ENCODE peak calls at places on chromosomes 16 and 17, in seven cellular contexts. One of them, this sample, is unnamed.
A peak's percentile ranks its signal among the peaks of the same experiment; 100 is the strongest.

GRCh38 chr17:42849451-42850157 is 1.4 kb upstream of the AOC3 start:
- DNase-seq in GM12878: no peak
- DNase-seq in HCT116: no peak
- DNase-seq in SK-N-SH: no peak
- DNase-seq in H1: no peak
- DNase-seq in K562: peak; percentile 60
- DNase-seq in HepG2: no peak
- DNase-seq in this sample: no peak

GRCh38 chr16:54805648-54806047 is 125.0 kb upstream of the IRX5 start:
- DNase-seq in GM12878: no peak
- DNase-seq in HCT116: no peak
- DNase-seq in SK-N-SH: no peak
- DNase-seq in H1: no peak
- DNase-seq in K562: no peak
- DNase-seq in HepG2: peak; percentile 14
- DNase-seq in this sample: no peak

GRCh38 chr17:79740413-79740812 is 9.7 kb downstream of the ENPP7 start:
- DNase-seq in GM12878: no peak
- DNase-seq in HCT116: no peak
- DNase-seq in SK-N-SH: peak; percentile 58
- DNase-seq in H1: no peak
- DNase-seq in K562: no peak
- DNase-seq in HepG2: no peak
- DNase-seq in this sample: no peak

GRCh38 chr17:8622191-8622590 is 8.3 kb downstream of the MYH10 start:
- DNase-seq in GM12878: no peak
- DNase-seq in HCT116: no peak
- DNase-seq in SK-N-SH: no peak
- DNase-seq in H1: no peak
- DNase-seq in K562: no peak
- DNase-seq in HepG2: no peak
- DNase-seq in this sample: no peak

GRCh38 chr16:69927056-69927757 is 23.9 kb upstream of the CLEC18A start:
- DNase-seq in GM12878: no peak
- DNase-seq in HCT116: no peak
- DNase-seq in SK-N-SH: no peak
- DNase-seq in H1: no peak
- DNase-seq in K562: no peak
- DNase-seq in HepG2: peak; percentile 41
- DNase-seq in this sample: no peak

GRCh38 chr16:57661936-57662906 is 5.9 kb upstream of the ADGRG3 start:
- DNase-seq in GM12878: no peak
- DNase-seq in HCT116: no peak
- DNase-seq in SK-N-SH: no peak
- DNase-seq in H1: no peak
- DNase-seq in K562: no peak
- DNase-seq in HepG2: no peak
- DNase-seq in this sample: no peak

GRCh38 chr16:4257646-4258556 is 14.9 kb downstream of the TFAP4 start:
- DNase-seq in GM12878: no peak
- DNase-seq in HCT116: no peak
- DNase-seq in SK-N-SH: no peak
- DNase-seq in H1: no peak
- DNase-seq in K562: no peak
- DNase-seq in HepG2: no peak
- DNase-seq in this sample: no peak

GRCh38 chr17:33776903-33777302 is 478.2 kb upstream of the CCL2 start:
- DNase-seq in GM12878: no peak
- DNase-seq in HCT116: no peak
- DNase-seq in SK-N-SH: no peak
- DNase-seq in H1: no peak
- DNase-seq in K562: no peak
- DNase-seq in HepG2: no peak
- DNase-seq in this sample: no peak

GRCh38 chr16:31187808-31188189 is 7.9 kb downstream of the FUS start:
- DNase-seq in GM12878: no peak
- DNase-seq in HCT116: no peak
- DNase-seq in SK-N-SH: no peak
- DNase-seq in H1: no peak
- DNase-seq in K562: no peak
- DNase-seq in HepG2: no peak
- DNase-seq in this sample: no peak

GRCh38 chr16:68902376-68903345 is 59.3 kb downstream of the TANGO6 start:
- DNase-seq in GM12878: no peak
- DNase-seq in HCT116: peak; percentile 72
- DNase-seq in SK-N-SH: peak; percentile 55
- DNase-seq in H1: no peak
- DNase-seq in K562: peak; percentile 51
- DNase-seq in HepG2: peak; percentile 63
- DNase-seq in this sample: peak; percentile 77

GRCh38 chr16:55039931-55040330 is 109.3 kb downstream of the IRX5 start:
- DNase-seq in GM12878: no peak
- DNase-seq in HCT116: no peak
- DNase-seq in SK-N-SH: no peak
- DNase-seq in H1: no peak
- DNase-seq in K562: no peak
- DNase-seq in HepG2: no peak
- DNase-seq in this sample: no peak

GRCh38 chr16:17343028-17343427 is 127.7 kb downstream of the XYLT1 start:
- DNase-seq in GM12878: peak; percentile 63
- DNase-seq in HCT116: no peak
- DNase-seq in SK-N-SH: no peak
- DNase-seq in H1: no peak
- DNase-seq in K562: no peak
- DNase-seq in HepG2: no peak
- DNase-seq in this sample: no peak

GRCh38 chr17:78993241-78993956 is 13.7 kb upstream of the LGALS3BP start:
- DNase-seq in GM12878: no peak
- DNase-seq in HCT116: no peak
- DNase-seq in SK-N-SH: peak; percentile 94
- DNase-seq in H1: no peak
- DNase-seq in K562: peak; percentile 68
- DNase-seq in HepG2: peak; percentile 48
- DNase-seq in this sample: peak; percentile 68

GRCh38 chr17:65742433-65743312 is 181.2 kb upstream of the AXIN2 start:
- DNase-seq in GM12878: no peak
- DNase-seq in HCT116: peak; percentile 70
- DNase-seq in SK-N-SH: peak; percentile 14
- DNase-seq in H1: peak; percentile 1
- DNase-seq in K562: no peak
- DNase-seq in HepG2: peak; percentile 62
- DNase-seq in this sample: no peak

GRCh38 chr17:81500026-81500425 is 12.6 kb downstream of the ACTG1 start:
- DNase-seq in GM12878: no peak
- DNase-seq in HCT116: no peak
- DNase-seq in SK-N-SH: no peak
- DNase-seq in H1: no peak
- DNase-seq in K562: no peak
- DNase-seq in HepG2: no peak
- DNase-seq in this sample: peak; percentile 60
- TF ChIP-seq JUND in GM12878: no peak
- TF ChIP-seq JUND in HCT116: no peak
- TF ChIP-seq JUND in SK-N-SH: no peak
- TF ChIP-seq JUND in H1: no peak
- TF ChIP-seq JUND in K562: no peak
- TF ChIP-seq JUND in HepG2: no peak
- TF ChIP-seq JUND in this sample: no peak

GRCh38 chr17:60358611-60359225 is 33.2 kb downstream of the USP32 start:
- DNase-seq in GM12878: no peak
- DNase-seq in HCT116: no peak
- DNase-seq in SK-N-SH: no peak
- DNase-seq in H1: no peak
- DNase-seq in K562: no peak
- DNase-seq in HepG2: no peak
- DNase-seq in this sample: no peak
- TF ChIP-seq JUND in GM12878: no peak
- TF ChIP-seq JUND in HCT116: no peak
- TF ChIP-seq JUND in SK-N-SH: no peak
- TF ChIP-seq JUND in H1: no peak
- TF ChIP-seq JUND in K562: no peak
- TF ChIP-seq JUND in HepG2: no peak
- TF ChIP-seq JUND in this sample: no peak

DNA sequence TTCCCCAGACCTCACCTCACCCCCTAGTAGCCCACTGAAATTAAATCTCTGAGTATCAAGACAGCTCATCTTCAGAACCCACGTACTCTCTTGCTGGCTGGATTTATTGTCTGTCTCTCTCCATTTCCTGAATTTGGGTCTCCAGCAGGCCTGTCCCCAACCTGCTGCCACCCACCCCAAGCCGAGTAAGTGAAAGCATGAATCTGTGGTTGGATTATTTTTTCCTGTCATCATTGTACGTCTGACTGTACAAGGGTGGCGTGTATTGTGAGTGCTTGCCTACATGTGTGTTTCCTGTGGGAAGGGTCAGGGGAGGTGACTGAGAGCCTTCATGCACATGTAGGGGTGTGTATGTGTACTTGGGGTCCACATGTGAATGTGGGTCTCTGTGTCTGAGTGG is 5.4 kb downstream of the TNP2 start:
- DNase-seq in GM12878: no peak
- DNase-seq in HCT116: no peak
- DNase-seq in SK-N-SH: no peak
- DNase-seq in H1: no peak
- DNase-seq in K562: no peak
- DNase-seq in HepG2: no peak
- DNase-seq in this sample: no peak
- TF ChIP-seq JUND in GM12878: no peak
- TF ChIP-seq JUND in HCT116: no peak
- TF ChIP-seq JUND in SK-N-SH: no peak
- TF ChIP-seq JUND in H1: no peak
- TF ChIP-seq JUND in K562: no peak
- TF ChIP-seq JUND in HepG2: no peak
- TF ChIP-seq JUND in this sample: no peak

GRCh38 chr17:14205380-14205779 is 31.3 kb downstream of the CDRT15 start:
- DNase-seq in GM12878: no peak
- DNase-seq in HCT116: no peak
- DNase-seq in SK-N-SH: no peak
- DNase-seq in H1: no peak
- DNase-seq in K562: no peak
- DNase-seq in HepG2: no peak
- DNase-seq in this sample: no peak

GRCh38 chr17:14204546-14204945 is 32.1 kb downstream of the CDRT15 start:
- DNase-seq in GM12878: no peak
- DNase-seq in HCT116: no peak
- DNase-seq in SK-N-SH: no peak
- DNase-seq in H1: no peak
- DNase-seq in K562: no peak
- DNase-seq in HepG2: no peak
- DNase-seq in this sample: no peak

GRCh38 chr17:14207791-14208190 is 28.9 kb downstream of the CDRT15 start:
- DNase-seq in GM12878: no peak
- DNase-seq in HCT116: no peak
- DNase-seq in SK-N-SH: no peak
- DNase-seq in H1: no peak
- DNase-seq in K562: no peak
- DNase-seq in HepG2: no peak
- DNase-seq in this sample: no peak

GRCh38 chr17:14206891-14207290 is 29.8 kb downstream of the CDRT15 start:
- DNase-seq in GM12878: no peak
- DNase-seq in HCT116: no peak
- DNase-seq in SK-N-SH: no peak
- DNase-seq in H1: no peak
- DNase-seq in K562: no peak
- DNase-seq in HepG2: no peak
- DNase-seq in this sample: no peak

DNA sequence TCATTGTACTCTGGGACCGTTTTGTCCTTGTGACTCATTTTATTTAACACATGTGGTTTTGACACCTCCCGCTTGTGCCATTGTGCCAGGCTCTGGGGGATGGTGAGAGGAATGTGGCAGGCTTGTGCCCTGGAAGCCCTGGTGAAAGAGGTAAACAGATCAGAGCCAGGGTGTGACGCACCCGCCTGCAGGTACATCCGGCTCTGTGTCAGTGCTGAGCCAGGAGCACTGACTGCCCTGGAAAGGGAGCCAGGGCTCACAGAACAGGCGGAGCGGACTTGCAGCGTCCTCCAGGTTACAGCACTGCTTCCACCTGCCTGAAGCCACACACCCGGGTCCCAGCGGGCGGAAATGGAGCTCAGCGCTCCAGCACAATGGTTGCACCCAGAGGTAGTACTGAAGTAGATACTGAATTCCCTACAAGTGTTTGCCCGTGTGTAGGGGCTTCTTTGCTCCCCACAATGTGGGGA is 30.6 kb downstream of the CDRT15 start:
- DNase-seq in GM12878: no peak
- DNase-seq in HCT116: peak; percentile 86
- DNase-seq in SK-N-SH: no peak
- DNase-seq in H1: no peak
- DNase-seq in K562: no peak
- DNase-seq in HepG2: no peak
- DNase-seq in this sample: peak; percentile 58
- TF ChIP-seq JUND in GM12878: no peak
- TF ChIP-seq JUND in HCT116: peak; percentile 81
- TF ChIP-seq JUND in SK-N-SH: no peak
- TF ChIP-seq JUND in H1: no peak
- TF ChIP-seq JUND in K562: no peak
- TF ChIP-seq JUND in HepG2: no peak
- TF ChIP-seq JUND in this sample: no peak